ENCODE peak calls at places on chromosomes 16 and 17, in nine cellular contexts. L is SK-N-SH, Q is GM10248, E is fibroblast of the aortic adventitia, I is HFF-Myc, U is A549, C is stomach, Y is AG09319, O is AG10803. D is an unnamed sample.

GRCh38 chr17:49438439-49438861 is 23.8 kb upstream of the PHB1 start:
- DNase-seq in U (no peak), C (no peak), E (no peak), I (no peak), Q (no peak), Y (no peak), O (no peak), L (no peak), D (no peak)

GRCh38 chr17:30808785-30809286 is 15.7 kb downstream of the CRLF3 start:
- DNase-seq in L (no peak), Q (peak; percentile 70), O (no peak), Y (no peak), C (no peak), U (no peak), I (no peak), E (no peak), D (no peak)

GRCh38 chr17:1647802-1648581 is 1.7 kb downstream of the RILP start:
- DNase-seq in I (no peak), L (no peak), E (peak; percentile 20), Y (no peak), C (peak; percentile 44), U (peak; percentile 67), O (peak; percentile 26), Q (no peak), D (no peak)

GRCh38 chr17:29253037-29253436 is 6.4 kb downstream of the CRYBA1 start:
- DNase-seq in U (no peak), E (no peak), L (no peak), Q (no peak), Y (no peak), C (no peak), O (no peak), I (no peak), D (no peak)

GRCh38 chr16:20265019-20265418 is 62.3 kb downstream of the GP2 start:
- DNase-seq in C (no peak), U (no peak), E (no peak), O (no peak), L (no peak), Y (no peak), I (no peak), Q (no peak), D (no peak)

GRCh38 chr17:78990349-78991016 is 10.8 kb upstream of the LGALS3BP start:
- DNase-seq in Y (no peak), L (peak; percentile 22), C (no peak), I (no peak), U (no peak), E (no peak), Q (no peak), O (no peak), D (no peak)

GRCh38 chr16:48123104-48123788 is 32.5 kb downstream of the ABCC12 start:
- DNase-seq in O (peak; percentile 98), U (peak; percentile 96), L (no peak), I (peak; percentile 94), C (no peak), Y (peak; percentile 85), E (peak; percentile 96), Q (peak; percentile 59), D (no peak)

GRCh38 chr16:14436410-14436955 is 193.6 kb downstream of the PARN start:
- DNase-seq in L (no peak), I (no peak), C (no peak), Q (no peak), E (no peak), O (no peak), Y (no peak), U (no peak), D (no peak)

GRCh38 chr17:17809527-17810373 is 27.0 kb downstream of the SREBF1 start:
- DNase-seq in E (peak; percentile 37), Q (no peak), I (no peak), U (peak; percentile 64), C (no peak), O (peak; percentile 46), L (peak; percentile 77), Y (no peak), D (no peak)

GRCh38 chr17:47810200-47810821 is 11.3 kb downstream of the OSBPL7 start:
- DNase-seq in Y (peak; percentile 49), E (peak; percentile 85), U (peak; percentile 88), Q (peak; percentile 66), C (peak; percentile 82), O (peak; percentile 87), I (peak; percentile 38), L (no peak), D (no peak)

GRCh38 chr17:13888043-13888442 is 181.3 kb upstream of the COX10 start:
- DNase-seq in Q (no peak), U (no peak), O (peak; percentile 33), E (peak; percentile 27), I (peak; percentile 2), Y (no peak), C (peak; percentile 36), L (peak; percentile 25), D (no peak)

GRCh38 chr16:82629441-82630027 is 2.8 kb downstream of the CDH13 start:
- DNase-seq in E (peak; percentile 87), L (no peak), U (no peak), O (peak; percentile 87), Q (no peak), Y (no peak), I (no peak), C (no peak), D (no peak)

GRCh38 chr16:66382171-66382965 is 15.9 kb downstream of the CDH5 start:
- DNase-seq in O (peak; percentile 80), E (peak; percentile 78), Y (no peak), C (no peak), I (peak; percentile 55), Q (no peak), U (peak; percentile 74), L (no peak), D (no peak)

GRCh38 chr16:30903596-30903995 is 7.2 kb downstream of the CTF1 start:
- DNase-seq in Q (no peak), O (peak; percentile 54), L (peak; percentile 84), U (peak; percentile 35), C (no peak), Y (no peak), E (peak; percentile 14), I (peak; percentile 58), D (no peak)

GRCh38 chr16:14310519-14310991 is 239.4 kb downstream of the MRTFB start:
- DNase-seq in U (peak; percentile 63), Q (peak; percentile 70), O (peak; percentile 68), Y (no peak), I (no peak), L (peak; percentile 44), C (no peak), E (no peak), D (no peak)

GRCh38 chr16:20952144-20952797 is 51.7 kb downstream of the LYRM1 start:
- DNase-seq in I (no peak), C (no peak), E (no peak), Q (no peak), Y (no peak), U (no peak), L (no peak), O (no peak), D (no peak)

DNA sequence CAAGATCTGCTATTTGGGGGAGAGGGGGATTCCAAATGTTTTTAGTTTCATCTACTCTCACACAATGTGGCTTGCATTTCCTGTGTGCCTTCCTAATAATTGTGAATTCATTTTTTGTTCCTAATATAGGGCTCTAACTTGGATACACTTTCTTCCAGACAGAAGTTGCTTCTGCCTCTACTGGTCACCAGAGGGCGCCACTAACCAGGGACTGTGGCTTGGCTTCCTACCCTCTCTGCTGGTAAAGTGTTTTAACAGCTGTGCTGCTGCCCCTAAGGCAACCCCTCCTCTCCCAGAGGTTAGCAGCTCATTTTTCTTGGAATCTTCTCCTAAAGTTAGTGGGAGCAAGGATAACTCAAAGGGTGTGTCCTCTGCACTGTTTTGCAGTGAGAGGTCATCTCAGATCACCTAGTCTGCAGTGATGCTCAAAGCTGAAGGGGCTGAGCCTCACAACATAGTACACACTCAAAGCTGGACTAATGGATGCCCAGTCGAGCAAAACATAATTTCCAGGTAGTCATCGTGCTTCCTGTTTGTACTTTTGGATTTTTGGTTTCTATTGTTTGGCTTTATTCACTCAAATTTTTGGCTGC is 5.0 kb upstream of the PRSS54 start:
- DNase-seq in O (peak; percentile 8), U (peak; percentile 12), C (peak; percentile 32), L (no peak), Q (no peak), I (no peak), Y (no peak), E (peak; percentile 10), D (no peak)
- TF ChIP-seq CTCF in O (peak; percentile 57), U (peak; percentile 23), C (no peak), L (peak; percentile 36), Q (peak; percentile 44), I (peak; percentile 79), Y (peak; percentile 40), E (peak; percentile 59), D (no peak)

GRCh38 chr17:67280279-67280678 is 35.3 kb upstream of the HELZ start:
- DNase-seq in Y (no peak), U (no peak), O (no peak), L (no peak), I (no peak), E (peak; percentile 67), Q (no peak), C (no peak), D (no peak)
- TF ChIP-seq CTCF in Y (no peak), U (no peak), O (no peak), L (no peak), I (no peak), E (no peak), Q (no peak), C (no peak), D (no peak)

DNA sequence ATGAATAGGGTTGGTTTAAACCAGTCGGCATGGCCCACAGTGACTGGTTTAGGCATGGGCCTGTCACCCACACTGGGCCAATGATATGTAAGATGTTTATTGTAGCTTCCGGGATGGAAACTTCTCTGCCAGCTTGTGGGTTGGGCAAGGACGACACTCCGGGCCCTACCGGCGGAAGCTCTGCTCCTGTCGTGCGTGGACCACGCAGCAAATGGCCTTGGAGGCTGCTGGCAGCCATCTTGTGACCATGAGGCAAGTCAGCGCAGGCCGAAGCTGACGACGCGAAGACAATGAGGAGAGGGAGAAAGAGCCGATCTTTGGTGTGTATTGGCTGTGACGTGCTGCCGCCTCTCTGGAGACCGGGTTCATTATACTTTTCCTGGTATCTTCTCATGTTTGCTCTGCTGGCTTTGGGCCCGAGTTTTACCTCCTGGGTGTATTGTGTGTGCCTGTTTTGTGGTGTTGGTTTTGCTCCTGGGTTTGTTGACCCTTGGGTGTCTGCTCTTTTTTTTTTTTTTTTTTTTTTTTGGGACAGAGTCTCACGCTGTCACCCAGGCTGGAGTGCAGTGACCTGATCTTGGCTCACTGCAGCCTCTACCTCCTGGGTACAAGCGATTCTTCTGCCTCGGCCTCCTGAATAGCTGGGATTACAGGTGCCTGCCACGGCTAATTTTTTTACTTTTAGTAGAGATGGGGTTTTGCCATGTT is 15.4 kb downstream of the SLC25A10 start:
- DNase-seq in O (no peak), Y (no peak), I (no peak), E (no peak), L (no peak), Q (no peak), C (peak; percentile 88), U (no peak), D (no peak)
- TF ChIP-seq CTCF in O (no peak), Y (no peak), I (no peak), E (no peak), L (no peak), Q (no peak), C (no peak), U (no peak), D (no peak)

DNA sequence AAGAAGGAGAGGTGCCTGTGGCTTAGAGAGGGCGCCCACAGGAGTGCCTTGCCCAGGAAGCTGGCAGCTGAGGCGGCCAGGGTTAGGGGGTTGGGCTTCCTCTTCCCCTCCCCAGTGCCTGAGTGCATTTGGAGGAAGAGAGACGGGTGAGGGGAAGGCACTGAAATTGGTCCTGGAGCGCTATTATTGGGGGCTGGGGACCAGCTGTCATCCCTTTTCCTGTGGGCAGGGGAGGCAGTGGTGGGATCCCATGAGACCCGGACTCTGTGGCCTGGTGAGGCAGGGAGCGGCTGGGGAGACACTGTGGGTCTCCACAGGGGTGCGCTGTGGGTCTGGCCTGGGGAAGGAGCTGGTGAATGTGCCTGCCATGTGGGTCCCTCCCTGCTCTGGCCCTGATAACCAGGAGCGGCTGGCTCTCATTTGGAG is 259.7 kb downstream of the SEC14L1 start:
- DNase-seq in U (no peak), I (no peak), C (peak; percentile 54), E (no peak), L (peak; percentile 95), Y (no peak), Q (peak; percentile 82), O (peak; percentile 53), D (peak; percentile 69)
- TF ChIP-seq CTCF in U (peak; percentile 18), I (peak; percentile 56), C (peak; percentile 66), E (peak; percentile 35), L (peak; percentile 66), Y (peak; percentile 49), Q (peak; percentile 78), O (peak; percentile 55), D (no peak)

D was measured in activated B cell treated with CpG ODN at 0.5 μM for 24 hours.